ENCODE peak calls at places on chromosomes 2 and 18, in five cellular contexts. M, B, W, P and D are unnamed samples.

GRCh38 chr2:136920652-136921333 is 155.4 kb downstream of the THSD7B start:
- DNase-seq in M (no peak), B (peak; percentile 67), W (no peak), P (peak; percentile 76), D (no peak)

GRCh38 chr2:40271066-40271465 is 180.8 kb downstream of the SLC8A1 start:
- DNase-seq in M (no peak), B (no peak), W (no peak), P (no peak), D (no peak)

GRCh38 chr2:74822771-74823283 is 11.1 kb upstream of the HK2 start:
- DNase-seq in M (no peak), B (peak; percentile 59), W (no peak), P (no peak), D (peak; percentile 24)

GRCh38 chr2:12110074-12110473 is 363.6 kb downstream of the LPIN1 start:
- DNase-seq in M (no peak), B (no peak), W (no peak), P (no peak), D (no peak)

GRCh38 chr2:6580982-6581381 is 284.7 kb downstream of the CMPK2 start:
- DNase-seq in M (peak; percentile 25), B (no peak), W (no peak), P (no peak), D (peak; percentile 62)

GRCh38 chr2:69817739-69818494 is 11.5 kb upstream of the GMCL1 start:
- DNase-seq in M (no peak), B (no peak), W (no peak), P (peak; percentile 16), D (peak; percentile 30)

GRCh38 chr2:215521031-215521430 is 85.2 kb upstream of the FN1 start:
- DNase-seq in M (no peak), B (no peak), W (no peak), P (no peak), D (peak; percentile 49)

GRCh38 chr2:181196401-181196800 is 216.0 kb downstream of the UBE2E3 start:
- DNase-seq in M (peak; percentile 21), B (no peak), W (no peak), P (no peak), D (no peak)

GRCh38 chr2:73091164-73091563 is 19.7 kb upstream of the SFXN5 start:
- DNase-seq in M (no peak), B (peak; percentile 43), W (no peak), P (no peak), D (peak; percentile 48)

GRCh38 chr2:96797066-96797625 is 18.9 kb upstream of the CNNM3 start:
- DNase-seq in M (no peak), B (no peak), W (no peak), P (no peak), D (no peak)

GRCh38 chr2:162114291-162114690 is 37.8 kb downstream of the GCG start:
- DNase-seq in M (peak; percentile 19), B (no peak), W (no peak), P (no peak), D (peak; percentile 20)

GRCh38 chr2:209389124-209389523 is 34.7 kb upstream of the MAP2 start:
- DNase-seq in M (peak; percentile 30), B (peak; percentile 68), W (no peak), P (no peak), D (no peak)

DNA sequence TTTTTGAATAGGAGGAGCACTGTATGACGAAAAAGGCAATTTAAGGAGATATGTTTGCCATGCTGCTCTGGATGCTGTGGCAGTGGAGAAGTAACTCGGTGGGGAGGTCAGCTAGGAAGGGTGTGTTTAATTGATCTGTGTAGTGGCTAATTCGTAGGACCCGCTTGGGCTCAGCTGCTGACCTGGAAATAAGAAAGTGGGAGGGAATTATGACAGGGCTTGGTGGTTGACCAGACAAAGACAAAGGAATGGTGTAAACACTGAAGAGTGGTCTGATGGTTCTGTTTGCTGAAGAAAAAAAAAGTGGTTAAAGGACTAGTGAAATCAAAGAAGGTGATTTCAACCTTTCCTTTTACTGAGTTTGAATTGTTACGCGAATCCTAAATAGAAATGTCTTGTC is 146.0 kb downstream of the MAP4K4 start:
- DNase-seq in M (no peak), B (no peak), W (no peak), P (no peak), D (no peak)
- H3F3A ChIP-seq in M (no peaks in the 10 kb centered on the region), B (no peaks in the 10 kb centered on the region), W (no peaks in the 10 kb centered on the region), P (peaks cover 28% of the 10 kb centered on the region), D (peaks cover 85% of the 10 kb centered on the region)

DNA sequence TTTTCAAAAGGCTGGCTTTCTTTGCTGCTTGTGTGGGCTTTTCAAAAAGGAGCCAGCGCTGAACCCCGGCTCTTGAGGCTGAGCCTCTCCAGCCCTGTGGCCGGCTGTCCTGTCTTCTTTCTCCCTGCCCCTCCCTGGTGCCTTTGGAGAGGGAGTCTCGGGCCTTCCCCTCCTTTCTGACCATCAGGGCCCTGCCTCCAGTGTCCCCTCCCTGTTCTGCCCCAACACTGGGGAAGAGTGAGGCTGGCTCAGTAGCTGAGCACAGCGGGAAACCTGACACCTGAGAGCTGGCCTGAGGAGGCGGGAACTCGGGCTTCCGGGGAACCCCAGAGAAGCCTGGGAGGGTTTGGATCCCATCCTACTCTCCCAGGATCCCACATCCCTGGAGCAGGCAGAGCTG is 232.1 kb downstream of the LOXHD1 start:
- DNase-seq in M (no peak), B (peak; percentile 67), W (no peak), P (no peak), D (no peak)
- TF ChIP-seq EZH2phosphoT487 in M (no peak), B (no peak), W (no peak), P (no peak), D (no peak)

DNA sequence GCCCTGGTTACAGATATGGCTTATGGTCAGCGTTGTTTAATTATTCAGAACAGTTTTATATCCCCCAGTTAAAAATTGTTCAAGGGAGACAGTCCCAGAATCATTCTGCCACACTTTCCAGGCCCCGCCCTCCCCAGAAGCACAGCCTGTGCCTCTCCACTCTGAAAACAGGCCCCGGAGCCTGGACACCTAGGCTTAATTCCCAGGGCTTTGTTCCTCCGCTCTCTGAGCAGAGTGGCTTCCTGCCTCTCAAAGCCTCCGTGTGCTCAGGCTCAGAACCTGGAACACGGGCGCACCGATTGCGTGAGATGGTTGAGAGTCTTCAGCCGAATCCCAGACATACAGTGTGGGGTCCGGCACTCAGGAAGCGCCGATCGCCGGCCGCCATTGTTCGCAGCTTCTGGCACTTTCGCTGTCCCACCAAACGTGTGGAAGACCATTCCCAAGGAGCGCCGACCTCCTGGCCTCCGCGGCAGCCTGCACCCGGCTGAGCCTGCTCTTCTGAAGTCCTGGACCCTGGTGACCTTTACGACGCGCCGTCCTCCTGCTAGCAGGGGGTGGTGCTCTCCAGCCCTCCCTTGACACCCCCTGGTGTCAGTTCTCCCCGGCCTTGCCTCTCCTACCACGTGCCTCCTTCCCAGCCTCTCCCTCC is 45.6 kb downstream of the TWIST2 start:
- DNase-seq in M (no peak), B (peak; percentile 49), W (no peak), P (no peak), D (peak; percentile 66)
- H3K9ac ChIP-seq in M (no peak overlapping the region), B (no peak overlapping the region), W (no peak overlapping the region), P (no peak overlapping the region), D (peak overlapping the region; percentile 68)

DNA sequence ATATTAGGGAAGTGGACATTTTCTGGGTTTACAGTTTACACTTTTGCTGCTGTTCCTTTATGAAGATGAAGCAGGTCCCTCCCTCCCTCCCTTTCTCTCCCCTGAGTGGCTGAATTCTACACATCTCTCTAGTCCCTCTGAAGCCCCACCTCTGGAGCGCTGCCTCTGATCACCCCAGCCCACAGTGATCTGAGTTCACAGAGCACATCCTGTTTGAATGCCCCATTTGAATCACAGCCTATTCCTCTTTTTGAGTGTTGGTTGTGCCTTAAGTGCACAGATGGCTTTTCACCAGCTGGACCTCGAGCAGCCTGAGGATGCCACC is 87.2 kb downstream of the ITGB1BP1 start:
- DNase-seq in M (no peak), B (no peak), W (no peak), P (peak; percentile 72), D (no peak)
- H3F3A ChIP-seq in M (peaks cover 5% of the 10 kb centered on the region), B (no peaks in the 10 kb centered on the region), W (no peaks in the 10 kb centered on the region), P (peaks cover 32% of the 10 kb centered on the region), D (peaks cover 50% of the 10 kb centered on the region)

GRCh38 chr18:27996792-27997191 is 180.1 kb downstream of the CDH2 start:
- DNase-seq in M (peak; percentile 83), B (no peak), W (no peak), P (no peak), D (peak; percentile 68)
- TF ChIP-seq EZH2phosphoT487 in M (no peak), B (no peak), W (no peak), P (no peak), D (peak; percentile 58)

GRCh38 chr2:132415256-132416079 is 1.1 kb upstream of the GPR39 start:
- DNase-seq in M (peak; percentile 79), B (no peak), W (no peak), P (no peak), D (peak; percentile 55)

GRCh38 chr2:132412021-132412420 is 4.6 kb upstream of the GPR39 start:
- DNase-seq in M (no peak), B (no peak), W (no peak), P (no peak), D (no peak)

GRCh38 chr2:132416996-132417395 is 391 bp downstream of the GPR39 start:
- DNase-seq in M (peak; percentile 30), B (no peak), W (no peak), P (peak; percentile 23), D (no peak)

GRCh38 chr2:132417430-132418035 is 928 bp downstream of the GPR39 start:
- DNase-seq in M (no peak), B (no peak), W (no peak), P (no peak), D (no peak)

GRCh38 chr2:132416080-132416911 is at the start of gene GPR39:
- DNase-seq in M (peak; percentile 99), B (peak; percentile 76), W (peak; percentile 8), P (peak; percentile 79), D (peak; percentile 98)
- H3K9ac ChIP-seq in M (peak within 1 kb of the TSS; percentile 74), B (no peak within 1 kb of the TSS), W (no peak within 1 kb of the TSS), P (peak within 1 kb of the TSS; percentile 69), D (peak within 1 kb of the TSS; percentile 81)

DNA sequence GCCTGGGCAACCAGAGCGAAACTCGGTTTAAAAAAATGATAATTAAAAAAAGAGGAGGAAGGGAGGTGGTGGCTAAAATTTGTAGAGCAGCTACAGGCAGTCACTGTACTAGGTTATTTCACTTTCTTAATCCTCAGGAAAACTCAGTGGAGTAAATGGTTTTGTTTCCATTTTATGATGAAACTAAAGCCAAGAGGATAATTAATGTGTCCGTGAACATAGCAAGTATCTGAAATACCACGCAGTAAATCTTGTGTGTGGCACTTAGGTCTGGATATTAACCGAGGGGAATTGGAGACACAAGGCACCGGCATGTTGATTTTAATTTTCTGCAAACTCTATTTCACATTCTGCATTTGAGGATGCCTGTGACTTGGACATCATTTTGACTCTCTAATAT is 14.5 kb downstream of the SH3BP4 start:
- DNase-seq in M (no peak), B (no peak), W (no peak), P (no peak), D (no peak)
- H3F3A ChIP-seq in M (peaks cover 6% of the 10 kb centered on the region), B (no peaks in the 10 kb centered on the region), W (no peaks in the 10 kb centered on the region), P (peaks cover 24% of the 10 kb centered on the region), D (peaks cover 75% of the 10 kb centered on the region)